ENCODE peak calls at places on chromosomes 11 and 22, in nine cellular contexts. X, T, R, I, B, F, E, Q and S are unnamed samples.

GRCh38 chr11:118522571-118523072 is 4.7 kb upstream of the TTC36 start:
- DNase-seq in X (no peak), T (no peak), R (no peak), I (peak; percentile 29), B (no peak), F (no peak), E (no peak), Q (no peak), S (peak; percentile 20)

GRCh38 chr11:117419136-117419914 is 91.7 kb downstream of the CEP164 start:
- DNase-seq in X (no peak), T (no peak), R (peak; percentile 29), I (peak; percentile 30), B (no peak), F (no peak), E (no peak), Q (no peak), S (no peak)

GRCh38 chr22:46364341-46365165 is 29.0 kb downstream of the TRMU start:
- DNase-seq in X (peak; percentile 43), T (no peak), R (peak; percentile 69), I (no peak), B (no peak), F (no peak), E (no peak), Q (no peak), S (no peak)

GRCh38 chr22:30309981-30310672 is 16.6 kb downstream of the TBC1D10A start:
- DNase-seq in X (peak; percentile 71), T (no peak), R (no peak), I (peak; percentile 90), B (no peak), F (no peak), E (no peak), Q (peak; percentile 73), S (peak; percentile 57)

GRCh38 chr22:35399114-35399677 is 744 bp upstream of the MCM5 start:
- DNase-seq in X (no peak), T (no peak), R (peak; percentile 78), I (no peak), B (no peak), F (no peak), E (no peak), Q (no peak), S (no peak)

GRCh38 chr22:40200795-40201194 is 23.1 kb downstream of the TNRC6B start:
- DNase-seq in X (no peak), T (no peak), R (no peak), I (no peak), B (no peak), F (no peak), E (no peak), Q (no peak), S (no peak)

GRCh38 chr11:131923309-131923708 is 552.9 kb downstream of the NTM start:
- DNase-seq in X (no peak), T (no peak), R (no peak), I (no peak), B (no peak), F (no peak), E (no peak), Q (no peak), S (no peak)

GRCh38 chr11:73159981-73160777 is 18.1 kb upstream of the FCHSD2 start:
- DNase-seq in X (no peak), T (no peak), R (no peak), I (no peak), B (no peak), F (no peak), E (no peak), Q (no peak), S (no peak)

GRCh38 chr11:11293798-11294611 is 59.0 kb downstream of the CSNK2A3 start:
- DNase-seq in X (no peak), T (no peak), R (no peak), I (no peak), B (no peak), F (no peak), E (no peak), Q (no peak), S (no peak)